ENCODE peak calls at places on chromosomes 5 and 9, in nine cellular contexts. Q is kidney, J is PC-3, I is left ventricle myocardium inferior, K is heart left ventricle, O is IMR-90, V is mesendoderm, S is heart right ventricle, E is prostate gland. Y is an unnamed sample.

GRCh38 chr9:104494808-104495207 is 9.3 kb upstream of the OR13F1 start:
- DNase-seq in K (no peak), I (no peak), V (peak; percentile 42), O (no peak), E (no peak), S (no peak), Q (no peak), J (peak; percentile 33), Y (peak; percentile 34)

GRCh38 chr5:88093765-88094164 is 174.9 kb downstream of the TMEM161B start:
- DNase-seq in O (no peak), S (no peak), E (no peak), V (no peak), J (no peak), Q (no peak), K (no peak), I (no peak), Y (no peak)

GRCh38 chr9:115213777-115214428 is 95.9 kb upstream of the TNC start:
- DNase-seq in J (peak; percentile 43), E (no peak), I (no peak), S (peak; percentile 9), K (no peak), Q (no peak), O (peak; percentile 94), V (peak; percentile 90), Y (peak; percentile 58)

GRCh38 chr5:153658606-153659005 is 168.1 kb downstream of the GRIA1 start:
- DNase-seq in K (no peak), E (no peak), J (no peak), O (no peak), I (no peak), S (no peak), V (peak; percentile 53), Q (no peak), Y (no peak)

GRCh38 chr9:117414220-117414905 is 494 bp downstream of the ASTN2 start:
- DNase-seq in I (no peak), J (no peak), V (peak; percentile 41), S (no peak), O (no peak), Q (peak; percentile 70), E (peak; percentile 21), K (no peak), Y (no peak)

GRCh38 chr5:11918463-11919045 is 14.3 kb upstream of the CTNND2 start:
- DNase-seq in V (no peak), E (no peak), K (no peak), I (no peak), J (no peak), O (no peak), Q (no peak), S (no peak), Y (no peak)

GRCh38 chr5:51684794-51685355 is 301.6 kb downstream of the ISL1 start:
- DNase-seq in E (no peak), S (no peak), I (no peak), V (no peak), Q (no peak), J (peak; percentile 9), O (no peak), K (no peak), Y (no peak)

GRCh38 chr5:43117092-43117491 is 3.6 kb upstream of the ZNF131 start:
- DNase-seq in V (no peak), I (no peak), E (no peak), Q (no peak), O (no peak), K (no peak), J (no peak), S (no peak), Y (no peak)

GRCh38 chr5:180126716-180127681 is 55.4 kb upstream of the RNF130 start:
- DNase-seq in J (peak; percentile 30), S (no peak), Q (peak; percentile 75), E (no peak), K (no peak), I (no peak), O (no peak), V (no peak), Y (peak; percentile 10)

GRCh38 chr5:132026516-132027008 is 15.1 kb upstream of the ACSL6 start:
- DNase-seq in E (no peak), V (no peak), J (no peak), Q (peak; percentile 60), I (no peak), O (no peak), S (no peak), K (no peak), Y (no peak)

GRCh38 chr9:752681-753200 is 88.8 kb upstream of the DMRT1 start:
- DNase-seq in Q (no peak), S (no peak), K (no peak), J (peak; percentile 5), O (peak; percentile 25), E (no peak), I (no peak), V (no peak), Y (no peak)

GRCh38 chr9:752201-752600 is 89.3 kb upstream of the DMRT1 start:
- DNase-seq in S (no peak), O (peak; percentile 97), I (no peak), K (no peak), J (peak; percentile 82), V (no peak), Q (no peak), E (no peak), Y (peak; percentile 58)

GRCh38 chr9:749712-750111 is 91.8 kb upstream of the DMRT1 start:
- DNase-seq in O (no peak), S (no peak), V (no peak), I (no peak), K (no peak), Q (no peak), J (no peak), E (no peak), Y (no peak)

GRCh38 chr9:750264-750967 is 91.1 kb upstream of the DMRT1 start:
- DNase-seq in O (no peak), E (no peak), K (no peak), J (no peak), I (no peak), Q (no peak), V (no peak), S (no peak), Y (no peak)

DNA sequence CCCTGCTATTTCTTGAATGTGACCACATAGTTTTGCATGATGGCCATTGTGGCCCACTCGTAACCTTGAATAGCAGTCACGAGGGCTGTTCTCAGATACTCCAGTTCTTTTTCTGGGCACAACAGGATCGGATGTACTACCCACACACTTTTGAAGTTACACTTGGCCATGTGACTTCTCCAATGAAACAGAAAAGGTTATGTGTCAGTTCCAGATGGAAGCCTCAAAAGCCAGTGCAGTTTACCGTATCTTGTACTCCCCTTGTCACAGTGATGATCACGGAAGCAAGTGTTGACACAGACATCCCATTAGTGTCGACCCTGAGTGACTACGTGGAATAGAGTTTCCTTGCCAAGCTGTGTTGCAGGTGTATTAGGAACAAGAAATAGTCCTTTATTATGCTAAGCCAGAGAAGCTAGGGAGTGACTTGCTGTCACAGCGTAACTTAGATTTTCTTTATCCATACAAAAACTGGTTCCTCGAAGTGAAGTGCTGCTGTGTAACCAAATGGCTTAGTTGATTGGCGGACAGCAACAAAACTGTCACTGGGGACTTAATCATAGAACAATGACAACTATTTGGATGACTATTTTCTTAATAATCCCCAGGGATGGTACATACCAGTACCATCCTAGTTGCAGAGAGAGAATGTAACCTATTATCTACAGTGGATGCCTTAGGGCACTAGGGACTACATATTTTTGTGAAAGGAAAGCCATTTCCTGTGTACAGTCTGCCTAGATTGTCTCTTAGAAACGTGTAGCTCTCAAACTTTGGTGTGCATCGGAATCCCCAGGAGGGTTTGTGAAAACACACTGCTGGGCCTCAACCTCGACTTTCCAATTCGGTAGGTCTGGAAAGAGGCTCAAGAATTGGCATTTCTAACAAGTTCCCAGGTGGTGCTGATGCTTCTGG is 90.1 kb upstream of the DMRT1 start:
- DNase-seq in V (no peak), K (no peak), Q (no peak), O (peak; percentile 15), J (peak; percentile 65), E (no peak), S (no peak), I (no peak), Y (peak; percentile 57)
- H3K4me1 ChIP-seq in V (peaks cover 5% of the 10 kb centered on the region), K (peaks cover 5% of the 10 kb centered on the region), Q (no peaks in the 10 kb centered on the region), O (peaks cover 20% of the 10 kb centered on the region), J (peaks cover 30% of the 10 kb centered on the region), E (peaks cover 3% of the 10 kb centered on the region), S (peaks cover 25% of the 10 kb centered on the region), I (peaks cover 66% of the 10 kb centered on the region), Y (no peaks in the 10 kb centered on the region)

GRCh38 chr5:149452665-149453617 is 73.8 kb upstream of the IL17B start:
- DNase-seq in I (peak; percentile 58), J (peak; percentile 34), E (no peak), Q (peak; percentile 89), K (peak; percentile 70), O (peak; percentile 96), S (peak; percentile 75), V (peak; percentile 96), Y (peak; percentile 58)
- H3K4me1 ChIP-seq in I (peaks cover 91% of the 10 kb centered on the region), J (peaks cover 21% of the 10 kb centered on the region), E (peaks cover 7% of the 10 kb centered on the region), Q (peaks cover 38% of the 10 kb centered on the region), K (peaks cover 66% of the 10 kb centered on the region), O (peaks cover 50% of the 10 kb centered on the region), S (peaks cover 65% of the 10 kb centered on the region), V (no peaks in the 10 kb centered on the region), Y (peaks cover 15% of the 10 kb centered on the region)

GRCh38 chr9:120889606-120890396 is 12.8 kb upstream of the PHF19 start:
- DNase-seq in S (no peak), V (no peak), O (no peak), K (no peak), J (no peak), E (no peak), I (no peak), Q (no peak), Y (no peak)

GRCh38 chr9:120886490-120886967 is 9.5 kb upstream of the PHF19 start:
- DNase-seq in J (peak; percentile 77), Q (no peak), E (no peak), K (no peak), V (no peak), I (peak; percentile 54), O (peak; percentile 78), S (no peak), Y (no peak)

GRCh38 chr9:120885968-120886367 is 9.0 kb upstream of the PHF19 start:
- DNase-seq in Q (no peak), J (no peak), I (peak; percentile 31), V (no peak), K (no peak), O (peak; percentile 12), S (no peak), E (no peak), Y (no peak)

GRCh38 chr9:120890415-120891254 is 13.6 kb upstream of the PHF19 start:
- DNase-seq in O (no peak), K (no peak), V (no peak), E (no peak), S (no peak), J (no peak), Q (no peak), I (no peak), Y (no peak)

DNA sequence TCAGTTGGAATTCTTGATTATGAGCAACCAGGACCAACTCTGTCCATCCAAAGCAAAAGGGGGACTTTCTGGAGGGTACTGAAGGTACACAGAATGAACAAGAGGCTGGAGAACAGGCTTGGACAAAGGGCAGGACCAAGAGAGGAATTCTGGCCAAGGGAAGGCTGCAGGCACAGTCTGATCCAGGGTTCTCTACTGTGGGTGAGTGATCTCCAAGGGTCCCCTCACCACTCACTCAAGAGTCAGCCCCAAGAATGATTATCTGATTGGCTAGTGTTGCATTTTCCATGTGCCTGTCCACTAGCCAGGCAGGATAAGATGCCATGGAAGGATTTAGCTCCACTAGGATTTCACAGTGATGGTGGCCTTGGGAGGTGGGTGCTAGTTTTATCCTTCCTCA is 11.6 kb upstream of the PHF19 start:
- DNase-seq in J (no peak), V (no peak), S (no peak), E (no peak), K (no peak), I (no peak), Q (no peak), O (no peak), Y (no peak)
- H3K4me1 ChIP-seq in J (peaks cover 33% of the 10 kb centered on the region), V (no peaks in the 10 kb centered on the region), S (no peaks in the 10 kb centered on the region), E (peaks cover 4% of the 10 kb centered on the region), K (peaks cover 5% of the 10 kb centered on the region), I (no peaks in the 10 kb centered on the region), Q (no peaks in the 10 kb centered on the region), O (peaks cover 4% of the 10 kb centered on the region), Y (peaks cover 11% of the 10 kb centered on the region)

GRCh38 chr5:118552731-118553360 is 435.5 kb downstream of the DTWD2 start:
- DNase-seq in O (no peak), E (no peak), S (no peak), V (no peak), K (no peak), I (no peak), J (no peak), Q (no peak), Y (no peak)
- H3K4me1 ChIP-seq in O (no peaks in the 10 kb centered on the region), E (no peaks in the 10 kb centered on the region), S (peaks cover 7% of the 10 kb centered on the region), V (no peaks in the 10 kb centered on the region), K (no peaks in the 10 kb centered on the region), I (peaks cover 39% of the 10 kb centered on the region), J (no peaks in the 10 kb centered on the region), Q (no peaks in the 10 kb centered on the region), Y (no peaks in the 10 kb centered on the region)

Y was measured in A673.